ENCODE peak calls at places on chromosomes 12 and 14, in nine cellular contexts. One of them, this sample, is unnamed.

GRCh38 chr12:132405742-132406251 is 76.4 kb upstream of the GALNT9 start:
- DNase-seq in stimulated activated CD4-positive, alpha-beta T cell treated with anti-CD3 and anti-CD28 coated beads, Interleukin-15, amount 100 ng/mL, for 24 hours: no peak
- DNase-seq in right lobe of liver: peak; percentile 51
- DNase-seq in glutamatergic neuron: no peak
- DNase-seq in AG08396: no peak
- DNase-seq in GM12865: no peak
- DNase-seq in stomach: no peak
- DNase-seq in astrocyte of the spinal cord: no peak
- DNase-seq in activated T-cell treated with anti-CD3 and anti-CD28 coated beads for 24 hours: no peak
- DNase-seq in this sample: no peak

GRCh38 chr12:48442191-48442828 is 30.0 kb upstream of the ANP32D start:
- DNase-seq in stimulated activated CD4-positive, alpha-beta T cell treated with anti-CD3 and anti-CD28 coated beads, Interleukin-15, amount 100 ng/mL, for 24 hours: no peak
- DNase-seq in right lobe of liver: no peak
- DNase-seq in glutamatergic neuron: no peak
- DNase-seq in AG08396: no peak
- DNase-seq in GM12865: peak; percentile 40
- DNase-seq in stomach: no peak
- DNase-seq in astrocyte of the spinal cord: no peak
- DNase-seq in activated T-cell treated with anti-CD3 and anti-CD28 coated beads for 24 hours: no peak
- DNase-seq in this sample: peak; percentile 42

GRCh38 chr12:108346727-108347710 is 7.9 kb upstream of the CMKLR1 start:
- DNase-seq in stimulated activated CD4-positive, alpha-beta T cell treated with anti-CD3 and anti-CD28 coated beads, Interleukin-15, amount 100 ng/mL, for 24 hours: no peak
- DNase-seq in right lobe of liver: no peak
- DNase-seq in glutamatergic neuron: no peak
- DNase-seq in AG08396: no peak
- DNase-seq in GM12865: no peak
- DNase-seq in stomach: no peak
- DNase-seq in astrocyte of the spinal cord: no peak
- DNase-seq in activated T-cell treated with anti-CD3 and anti-CD28 coated beads for 24 hours: no peak
- DNase-seq in this sample: no peak

GRCh38 chr14:86824167-86824566 is 1168.8 kb downstream of the GALC start:
- DNase-seq in stimulated activated CD4-positive, alpha-beta T cell treated with anti-CD3 and anti-CD28 coated beads, Interleukin-15, amount 100 ng/mL, for 24 hours: no peak
- DNase-seq in right lobe of liver: no peak
- DNase-seq in glutamatergic neuron: no peak
- DNase-seq in AG08396: no peak
- DNase-seq in GM12865: no peak
- DNase-seq in stomach: no peak
- DNase-seq in astrocyte of the spinal cord: no peak
- DNase-seq in activated T-cell treated with anti-CD3 and anti-CD28 coated beads for 24 hours: no peak
- DNase-seq in this sample: no peak

GRCh38 chr12:20599757-20600156 is 95.4 kb upstream of the SLCO1C1 start:
- DNase-seq in stimulated activated CD4-positive, alpha-beta T cell treated with anti-CD3 and anti-CD28 coated beads, Interleukin-15, amount 100 ng/mL, for 24 hours: no peak
- DNase-seq in right lobe of liver: no peak
- DNase-seq in glutamatergic neuron: no peak
- DNase-seq in AG08396: no peak
- DNase-seq in GM12865: no peak
- DNase-seq in stomach: no peak
- DNase-seq in astrocyte of the spinal cord: no peak
- DNase-seq in activated T-cell treated with anti-CD3 and anti-CD28 coated beads for 24 hours: no peak
- DNase-seq in this sample: no peak

GRCh38 chr12:123150273-123150803 is 552 bp downstream of the PITPNM2 start:
- DNase-seq in stimulated activated CD4-positive, alpha-beta T cell treated with anti-CD3 and anti-CD28 coated beads, Interleukin-15, amount 100 ng/mL, for 24 hours: peak; percentile 56
- DNase-seq in right lobe of liver: peak; percentile 66
- DNase-seq in glutamatergic neuron: peak; percentile 37
- DNase-seq in AG08396: no peak
- DNase-seq in GM12865: no peak
- DNase-seq in stomach: no peak
- DNase-seq in astrocyte of the spinal cord: no peak
- DNase-seq in activated T-cell treated with anti-CD3 and anti-CD28 coated beads for 24 hours: no peak
- DNase-seq in this sample: peak; percentile 31

GRCh38 chr12:32285484-32285883 is 113.9 kb upstream of the FGD4 start:
- DNase-seq in stimulated activated CD4-positive, alpha-beta T cell treated with anti-CD3 and anti-CD28 coated beads, Interleukin-15, amount 100 ng/mL, for 24 hours: no peak
- DNase-seq in right lobe of liver: no peak
- DNase-seq in glutamatergic neuron: no peak
- DNase-seq in AG08396: no peak
- DNase-seq in GM12865: no peak
- DNase-seq in stomach: no peak
- DNase-seq in astrocyte of the spinal cord: no peak
- DNase-seq in activated T-cell treated with anti-CD3 and anti-CD28 coated beads for 24 hours: no peak
- DNase-seq in this sample: no peak

GRCh38 chr12:48029811-48030650 is 25.8 kb upstream of the COL2A1 start:
- DNase-seq in stimulated activated CD4-positive, alpha-beta T cell treated with anti-CD3 and anti-CD28 coated beads, Interleukin-15, amount 100 ng/mL, for 24 hours: no peak
- DNase-seq in right lobe of liver: no peak
- DNase-seq in glutamatergic neuron: no peak
- DNase-seq in AG08396: no peak
- DNase-seq in GM12865: no peak
- DNase-seq in stomach: no peak
- DNase-seq in astrocyte of the spinal cord: no peak
- DNase-seq in activated T-cell treated with anti-CD3 and anti-CD28 coated beads for 24 hours: no peak
- DNase-seq in this sample: peak; percentile 37

GRCh38 chr14:77520626-77521025 is 22.0 kb upstream of the ISM2 start:
- DNase-seq in stimulated activated CD4-positive, alpha-beta T cell treated with anti-CD3 and anti-CD28 coated beads, Interleukin-15, amount 100 ng/mL, for 24 hours: no peak
- DNase-seq in right lobe of liver: no peak
- DNase-seq in glutamatergic neuron: no peak
- DNase-seq in AG08396: no peak
- DNase-seq in GM12865: no peak
- DNase-seq in stomach: no peak
- DNase-seq in astrocyte of the spinal cord: no peak
- DNase-seq in activated T-cell treated with anti-CD3 and anti-CD28 coated beads for 24 hours: no peak
- DNase-seq in this sample: no peak

GRCh38 chr12:80580254-80580653 is 127.2 kb upstream of the MYF6 start:
- DNase-seq in stimulated activated CD4-positive, alpha-beta T cell treated with anti-CD3 and anti-CD28 coated beads, Interleukin-15, amount 100 ng/mL, for 24 hours: no peak
- DNase-seq in right lobe of liver: no peak
- DNase-seq in glutamatergic neuron: no peak
- DNase-seq in AG08396: peak; percentile 52
- DNase-seq in GM12865: no peak
- DNase-seq in stomach: no peak
- DNase-seq in astrocyte of the spinal cord: peak; percentile 96
- DNase-seq in activated T-cell treated with anti-CD3 and anti-CD28 coated beads for 24 hours: no peak
- DNase-seq in this sample: no peak

GRCh38 chr12:65300679-65301349 is 22.3 kb downstream of the MSRB3 start:
- DNase-seq in stimulated activated CD4-positive, alpha-beta T cell treated with anti-CD3 and anti-CD28 coated beads, Interleukin-15, amount 100 ng/mL, for 24 hours: no peak
- DNase-seq in right lobe of liver: no peak
- DNase-seq in glutamatergic neuron: peak; percentile 37
- DNase-seq in AG08396: no peak
- DNase-seq in GM12865: peak; percentile 11
- DNase-seq in stomach: no peak
- DNase-seq in astrocyte of the spinal cord: no peak
- DNase-seq in activated T-cell treated with anti-CD3 and anti-CD28 coated beads for 24 hours: no peak
- DNase-seq in this sample: peak; percentile 33

GRCh38 chr12:130747867-130748740 is 32.0 kb upstream of the RIMBP2 start:
- DNase-seq in stimulated activated CD4-positive, alpha-beta T cell treated with anti-CD3 and anti-CD28 coated beads, Interleukin-15, amount 100 ng/mL, for 24 hours: peak; percentile 86
- DNase-seq in right lobe of liver: peak; percentile 84
- DNase-seq in glutamatergic neuron: peak; percentile 92
- DNase-seq in AG08396: peak; percentile 74
- DNase-seq in GM12865: peak; percentile 68
- DNase-seq in stomach: peak; percentile 76
- DNase-seq in astrocyte of the spinal cord: peak; percentile 48
- DNase-seq in activated T-cell treated with anti-CD3 and anti-CD28 coated beads for 24 hours: peak; percentile 72
- DNase-seq in this sample: peak; percentile 90

This sample was measured in OCI-M1.